ENCODE peak calls at places on chromosome 12, in six cellular contexts. S is adrenal gland, X is IMR-90, V is transverse colon, T is A549, L is esophagus squamous epithelium. Q is an unnamed sample.

GRCh38 chr12:115944851-115945496 is 332.5 kb downstream of the MED13L start:
- DNase-seq in X (no peak), V (no peak), L (no peak), S (peak; percentile 37), T (no peak), Q (no peak)

GRCh38 chr12:94405378-94406116 is 54.1 kb downstream of the CEP83 start:
- DNase-seq in T (no peak), X (no peak), S (no peak), L (no peak), V (no peak), Q (no peak)

GRCh38 chr12:88836156-88836555 is 255.9 kb upstream of the KITLG start:
- DNase-seq in X (no peak), L (no peak), V (no peak), T (peak; percentile 9), S (no peak), Q (no peak)

GRCh38 chr12:65907465-65907864 is 83.2 kb downstream of the HMGA2 start:
- DNase-seq in X (no peak), S (no peak), V (no peak), T (no peak), L (no peak), Q (no peak)

GRCh38 chr12:124856132-124856841 is 7.4 kb downstream of the SCARB1 start:
- DNase-seq in S (no peak), X (no peak), L (no peak), V (no peak), T (no peak), Q (no peak)

GRCh38 chr12:82299617-82300016 is 58.6 kb downstream of the CCDC59 start:
- DNase-seq in V (no peak), S (no peak), T (no peak), X (no peak), L (no peak), Q (no peak)

GRCh38 chr12:79555006-79555925 is 135.5 kb downstream of the PAWR start:
- DNase-seq in V (no peak), X (peak; percentile 79), S (no peak), L (no peak), T (peak; percentile 66), Q (no peak)

GRCh38 chr12:549476-550082 is 89.8 kb downstream of the B4GALNT3 start:
- DNase-seq in L (no peak), V (no peak), X (no peak), T (no peak), S (no peak), Q (no peak)

GRCh38 chr12:64968989-64969819 is 144.8 kb downstream of the TBC1D30 start:
- DNase-seq in T (peak; percentile 50), L (no peak), X (no peak), S (no peak), V (no peak), Q (no peak)

GRCh38 chr12:13462450-13462849 is 265.9 kb downstream of the EMP1 start:
- DNase-seq in L (no peak), V (no peak), X (no peak), S (no peak), T (no peak), Q (no peak)

GRCh38 chr12:4681732-4682131 is 32.8 kb downstream of the NDUFA9 start:
- DNase-seq in V (no peak), T (no peak), X (no peak), L (no peak), S (no peak), Q (no peak)

GRCh38 chr12:123164222-123164621 is 13.3 kb upstream of the PITPNM2 start:
- DNase-seq in X (no peak), L (no peak), T (peak; percentile 47), V (no peak), S (no peak), Q (no peak)

GRCh38 chr12:121803861-121804416 is at the start of gene SETD1B:
- DNase-seq in T (peak; percentile 76), S (peak; percentile 67), L (no peak), V (peak; percentile 69), X (peak; percentile 44), Q (peak; percentile 64)

GRCh38 chr12:111367661-111368221 is 1.2 kb downstream of the PHETA1 start:
- DNase-seq in L (no peak), X (peak; percentile 15), S (peak; percentile 52), V (peak; percentile 78), T (peak; percentile 36), Q (peak; percentile 85)

GRCh38 chr12:124188561-124189405 is 106.1 kb upstream of the RFLNA start:
- DNase-seq in X (no peak), L (no peak), T (no peak), S (no peak), V (no peak), Q (no peak)

GRCh38 chr12:7060353-7060954 is at the start of gene C1S:
- DNase-seq in V (peak; percentile 54), T (peak; percentile 95), X (peak; percentile 99), L (no peak), S (peak; percentile 91), Q (peak; percentile 39)

GRCh38 chr12:75087656-75088055 is 122.0 kb downstream of the KCNC2 start:
- DNase-seq in V (no peak), L (no peak), X (no peak), S (no peak), T (peak; percentile 25), Q (no peak)

GRCh38 chr12:116882742-116883141 is 1.5 kb upstream of the HRK start:
- DNase-seq in X (peak; percentile 61), L (no peak), V (no peak), T (peak; percentile 75), S (no peak), Q (no peak)

GRCh38 chr12:88996389-88996788 is 355.9 kb downstream of the DUSP6 start:
- DNase-seq in S (no peak), L (no peak), X (no peak), T (no peak), V (no peak), Q (no peak)

GRCh38 chr12:128111951-128112350 is 155.0 kb upstream of the TMEM132C start:
- DNase-seq in T (no peak), S (no peak), L (no peak), X (no peak), V (no peak), Q (no peak)

GRCh38 chr12:24948816-24949722 is at the start of gene BCAT1:
- DNase-seq in T (peak; percentile 77), X (peak; percentile 88), V (peak; percentile 56), L (no peak), S (peak; percentile 67), Q (peak; percentile 64)

GRCh38 chr12:53060064-53060720 is 10.3 kb downstream of the TNS2 start:
- DNase-seq in T (no peak), L (no peak), S (peak; percentile 13), V (no peak), X (no peak), Q (no peak)

GRCh38 chr12:116799955-116800354 is 61.8 kb downstream of the RNFT2 start:
- DNase-seq in L (no peak), T (no peak), S (no peak), V (no peak), X (no peak), Q (no peak)

GRCh38 chr12:13472690-13473089 is 276.2 kb downstream of the EMP1 start:
- DNase-seq in X (peak; percentile 3), L (no peak), V (no peak), S (no peak), T (no peak), Q (no peak)

GRCh38 chr12:104218935-104219334 is 3.4 kb downstream of the TXNRD1 start:
- DNase-seq in X (peak; percentile 74), L (no peak), V (no peak), S (no peak), T (no peak), Q (no peak)

GRCh38 chr12:116346751-116347150 is 69.3 kb upstream of the MED13L start:
- DNase-seq in V (no peak), T (peak; percentile 58), S (peak; percentile 72), L (no peak), X (peak; percentile 94), Q (no peak)

GRCh38 chr12:107492393-107493134 is 193.0 kb upstream of the PWP1 start:
- DNase-seq in T (no peak), S (peak; percentile 24), X (no peak), V (peak; percentile 70), L (no peak), Q (no peak)

GRCh38 chr12:113230315-113231274 is 9.3 kb downstream of the TPCN1 start:
- DNase-seq in L (no peak), V (no peak), T (no peak), S (peak; percentile 86), X (no peak), Q (no peak)
- H3K4me1 ChIP-seq in L (peaks cover 82% of the 10 kb centered on the region), V (no peaks in the 10 kb centered on the region), T (peaks cover 15% of the 10 kb centered on the region), S (peaks cover 75% of the 10 kb centered on the region), X (peaks cover 7% of the 10 kb centered on the region), Q (peaks cover 46% of the 10 kb centered on the region)

GRCh38 chr12:14768823-14769405 is 34.4 kb downstream of the WBP11 start:
- DNase-seq in V (peak; percentile 29), X (peak; percentile 44), T (peak; percentile 33), L (no peak), S (peak; percentile 35), Q (peak; percentile 33)

GRCh38 chr12:14771651-14772137 is 31.6 kb downstream of the WBP11 start:
- DNase-seq in L (no peak), V (no peak), T (peak; percentile 27), S (no peak), X (no peak), Q (no peak)

GRCh38 chr12:14769462-14769836 is 33.8 kb downstream of the WBP11 start:
- DNase-seq in S (no peak), T (peak; percentile 59), V (peak; percentile 51), L (no peak), X (peak; percentile 20), Q (peak; percentile 43)

GRCh38 chr12:14769837-14770494 is 33.3 kb downstream of the WBP11 start:
- DNase-seq in V (peak; percentile 91), S (peak; percentile 87), T (peak; percentile 92), L (peak; percentile 67), X (peak; percentile 68), Q (peak; percentile 90)

GRCh38 chr12:14770495-14771313 is 32.6 kb downstream of the WBP11 start:
- DNase-seq in S (peak; percentile 95), X (peak; percentile 91), T (peak; percentile 98), V (peak; percentile 97), L (peak; percentile 64), Q (peak; percentile 96)
- TF ChIP-seq POLR2A in S (peak; percentile 97), X (peak; percentile 98), T (peak; percentile 98), V (peak; percentile 100), L (peak; percentile 52), Q (peak; percentile 91)

GRCh38 chr12:49733219-49734017 is 7.9 kb upstream of the TMBIM6 start:
- DNase-seq in V (no peak), L (no peak), T (no peak), S (no peak), X (no peak), Q (no peak)
- TF ChIP-seq CTCF in V (no peak), L (no peak), T (no peak), S (no peak), X (no peak), Q (no peak)

GRCh38 chr12:3168775-3169221 is 91.6 kb downstream of the TSPAN9 start:
- DNase-seq in X (peak; percentile 99), S (peak; percentile 37), V (no peak), T (peak; percentile 88), L (no peak), Q (no peak)

GRCh38 chr12:3168223-3168770 is 91.1 kb downstream of the TSPAN9 start:
- DNase-seq in V (no peak), L (no peak), T (no peak), X (no peak), S (no peak), Q (no peak)

GRCh38 chr12:3171195-3171591 is 94.0 kb downstream of the TSPAN9 start:
- DNase-seq in V (no peak), X (peak; percentile 45), T (peak; percentile 26), S (no peak), L (no peak), Q (no peak)

GRCh38 chr12:3172124-3173007 is 95.2 kb downstream of the TSPAN9 start:
- DNase-seq in V (no peak), L (no peak), S (no peak), T (no peak), X (no peak), Q (no peak)

GRCh38 chr12:3170423-3171194 is 93.4 kb downstream of the TSPAN9 start:
- DNase-seq in X (peak; percentile 97), T (peak; percentile 77), S (peak; percentile 29), L (no peak), V (no peak), Q (no peak)
- H3K4me1 ChIP-seq in X (peaks cover 39% of the 10 kb centered on the region), T (peaks cover 44% of the 10 kb centered on the region), S (no peaks in the 10 kb centered on the region), L (peaks cover 31% of the 10 kb centered on the region), V (no peaks in the 10 kb centered on the region), Q (peaks cover 13% of the 10 kb centered on the region)